ENCODE peak calls at places on chromosome X, in ten cellular contexts. One of them, this sample, is unnamed.

GRCh38 chrX:115561605-115562491 is 874 bp downstream of the PLS3 start:
- DNase-seq in tibial nerve: no peak
- DNase-seq in heart left ventricle: peak; percentile 49
- DNase-seq in psoas muscle: peak; percentile 74
- DNase-seq in gastrocnemius medialis: peak; percentile 70
- DNase-seq in HepG2: peak; percentile 4
- DNase-seq in sigmoid colon: peak; percentile 78
- DNase-seq in right cardiac atrium: peak; percentile 76
- DNase-seq in adrenal gland: peak; percentile 45
- DNase-seq in aorta: peak; percentile 78
- DNase-seq in this sample: no peak

GRCh38 chrX:138775501-138775900 is 64.0 kb upstream of the FGF13 start:
- DNase-seq in tibial nerve: no peak
- DNase-seq in heart left ventricle: no peak
- DNase-seq in psoas muscle: no peak
- DNase-seq in gastrocnemius medialis: no peak
- DNase-seq in HepG2: peak; percentile 0
- DNase-seq in sigmoid colon: no peak
- DNase-seq in right cardiac atrium: no peak
- DNase-seq in adrenal gland: no peak
- DNase-seq in aorta: no peak
- DNase-seq in this sample: no peak

GRCh38 chrX:12975670-12975965 is 708 bp downstream of the TMSB4X start:
- DNase-seq in tibial nerve: no peak
- DNase-seq in heart left ventricle: no peak
- DNase-seq in psoas muscle: peak; percentile 64
- DNase-seq in gastrocnemius medialis: no peak
- DNase-seq in HepG2: no peak
- DNase-seq in sigmoid colon: no peak
- DNase-seq in right cardiac atrium: peak; percentile 69
- DNase-seq in adrenal gland: no peak
- DNase-seq in aorta: peak; percentile 79
- DNase-seq in this sample: no peak

GRCh38 chrX:120419465-120419864 is 49.6 kb downstream of the LAMP2 start:
- DNase-seq in tibial nerve: no peak
- DNase-seq in heart left ventricle: no peak
- DNase-seq in psoas muscle: no peak
- DNase-seq in gastrocnemius medialis: no peak
- DNase-seq in HepG2: no peak
- DNase-seq in sigmoid colon: no peak
- DNase-seq in right cardiac atrium: no peak
- DNase-seq in adrenal gland: no peak
- DNase-seq in aorta: no peak
- DNase-seq in this sample: no peak

GRCh38 chrX:119784747-119785446 is 6.5 kb downstream of the RPL39 start:
- DNase-seq in tibial nerve: no peak
- DNase-seq in heart left ventricle: no peak
- DNase-seq in psoas muscle: no peak
- DNase-seq in gastrocnemius medialis: no peak
- DNase-seq in HepG2: no peak
- DNase-seq in sigmoid colon: no peak
- DNase-seq in right cardiac atrium: no peak
- DNase-seq in adrenal gland: peak; percentile 32
- DNase-seq in aorta: no peak
- DNase-seq in this sample: no peak

GRCh38 chrX:15675490-15675921 is 10.9 kb upstream of the CLTRN start:
- DNase-seq in tibial nerve: peak; percentile 65
- DNase-seq in heart left ventricle: peak; percentile 78
- DNase-seq in psoas muscle: peak; percentile 92
- DNase-seq in gastrocnemius medialis: peak; percentile 68
- DNase-seq in HepG2: no peak
- DNase-seq in sigmoid colon: peak; percentile 93
- DNase-seq in right cardiac atrium: peak; percentile 92
- DNase-seq in adrenal gland: peak; percentile 93
- DNase-seq in aorta: peak; percentile 95
- DNase-seq in this sample: peak; percentile 90

GRCh38 chrX:40010550-40011364 is 87.0 kb downstream of the BCOR start:
- DNase-seq in tibial nerve: no peak
- DNase-seq in heart left ventricle: no peak
- DNase-seq in psoas muscle: no peak
- DNase-seq in gastrocnemius medialis: no peak
- DNase-seq in HepG2: peak; percentile 54
- DNase-seq in sigmoid colon: no peak
- DNase-seq in right cardiac atrium: no peak
- DNase-seq in adrenal gland: no peak
- DNase-seq in aorta: peak; percentile 40
- DNase-seq in this sample: no peak

GRCh38 chrX:39137363-39137954 is 336.2 kb downstream of the MID1IP1 start:
- DNase-seq in tibial nerve: no peak
- DNase-seq in heart left ventricle: no peak
- DNase-seq in psoas muscle: no peak
- DNase-seq in gastrocnemius medialis: no peak
- DNase-seq in HepG2: no peak
- DNase-seq in sigmoid colon: no peak
- DNase-seq in right cardiac atrium: no peak
- DNase-seq in adrenal gland: no peak
- DNase-seq in aorta: no peak
- DNase-seq in this sample: no peak

GRCh38 chrX:45769919-45770582 is 569.4 kb upstream of the DIPK2B start:
- DNase-seq in tibial nerve: peak; percentile 36
- DNase-seq in heart left ventricle: peak; percentile 62
- DNase-seq in psoas muscle: peak; percentile 77
- DNase-seq in gastrocnemius medialis: peak; percentile 54
- DNase-seq in HepG2: peak; percentile 88
- DNase-seq in sigmoid colon: peak; percentile 91
- DNase-seq in right cardiac atrium: peak; percentile 81
- DNase-seq in adrenal gland: peak; percentile 54
- DNase-seq in aorta: peak; percentile 88
- DNase-seq in this sample: peak; percentile 80

GRCh38 chrX:4397471-4397870 is 684.0 kb upstream of the PRKX start:
- DNase-seq in tibial nerve: no peak
- DNase-seq in heart left ventricle: no peak
- DNase-seq in psoas muscle: no peak
- DNase-seq in gastrocnemius medialis: no peak
- DNase-seq in HepG2: no peak
- DNase-seq in sigmoid colon: no peak
- DNase-seq in right cardiac atrium: no peak
- DNase-seq in adrenal gland: no peak
- DNase-seq in aorta: no peak
- DNase-seq in this sample: no peak

GRCh38 chrX:2266445-2267349 is 234.1 kb downstream of the DHRSX start:
- DNase-seq in tibial nerve: no peak
- DNase-seq in heart left ventricle: no peak
- DNase-seq in psoas muscle: no peak
- DNase-seq in gastrocnemius medialis: no peak
- DNase-seq in HepG2: no peak
- DNase-seq in sigmoid colon: no peak
- DNase-seq in right cardiac atrium: no peak
- DNase-seq in adrenal gland: no peak
- DNase-seq in aorta: peak; percentile 22
- DNase-seq in this sample: no peak

GRCh38 chrX:120213438-120214265 is 37.0 kb upstream of the ZBTB33 start:
- DNase-seq in tibial nerve: no peak
- DNase-seq in heart left ventricle: peak; percentile 25
- DNase-seq in psoas muscle: no peak
- DNase-seq in gastrocnemius medialis: peak; percentile 18
- DNase-seq in HepG2: peak; percentile 35
- DNase-seq in sigmoid colon: no peak
- DNase-seq in right cardiac atrium: no peak
- DNase-seq in adrenal gland: peak; percentile 83
- DNase-seq in aorta: peak; percentile 51
- DNase-seq in this sample: no peak

DNA sequence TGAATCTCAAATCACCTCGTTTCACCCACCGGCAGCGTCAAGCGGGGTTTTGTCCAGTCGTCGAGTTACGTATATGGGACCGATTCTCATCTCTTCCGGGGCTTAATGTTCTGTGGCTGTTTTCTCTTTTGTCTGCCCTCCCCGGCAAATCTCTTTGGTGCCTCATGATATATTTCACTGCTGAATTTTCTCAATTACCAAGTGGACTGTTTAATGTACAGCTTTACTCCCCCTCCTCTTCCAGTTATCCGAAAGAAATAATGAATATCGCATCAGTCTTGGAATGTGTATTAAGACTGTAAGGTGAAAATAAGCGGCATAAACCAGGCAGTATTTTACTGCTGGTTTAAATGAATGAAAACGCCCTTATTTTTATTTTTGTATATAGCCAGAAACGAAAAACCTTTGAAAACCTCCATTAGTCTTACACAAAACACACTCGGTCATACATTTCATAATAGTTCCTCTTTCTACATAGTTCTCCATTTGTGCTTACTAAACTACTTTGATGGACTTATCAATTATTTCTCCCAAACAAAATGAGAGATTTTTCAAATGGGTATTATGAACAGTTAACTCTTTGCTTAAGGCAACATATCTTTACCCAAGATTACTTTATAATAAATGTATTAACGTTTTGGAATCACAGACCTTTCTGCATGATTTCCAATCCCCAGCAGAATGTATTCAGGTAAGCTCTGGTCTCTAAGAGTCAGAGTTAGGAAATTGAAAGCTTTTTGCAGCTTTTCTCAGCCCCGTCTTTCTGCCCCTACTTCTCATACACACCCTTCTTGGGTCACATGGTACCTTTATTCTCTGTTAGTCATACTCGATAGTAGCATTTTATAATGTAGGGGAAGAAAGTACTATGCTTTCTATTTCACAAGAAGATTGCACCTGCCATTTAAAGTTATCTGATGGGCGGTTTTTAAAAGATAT is 969 bp downstream of the RP2 start:
- DNase-seq in tibial nerve: no peak
- DNase-seq in heart left ventricle: no peak
- DNase-seq in psoas muscle: no peak
- DNase-seq in gastrocnemius medialis: no peak
- DNase-seq in HepG2: peak; percentile 12
- DNase-seq in sigmoid colon: no peak
- DNase-seq in right cardiac atrium: no peak
- DNase-seq in adrenal gland: no peak
- DNase-seq in aorta: no peak
- DNase-seq in this sample: no peak
- H3K27ac ChIP-seq in tibial nerve: peak overlapping the region; percentile 88
- H3K27ac ChIP-seq in heart left ventricle: peak overlapping the region; percentile 92
- H3K27ac ChIP-seq in psoas muscle: peak overlapping the region; percentile 79
- H3K27ac ChIP-seq in gastrocnemius medialis: peak overlapping the region; percentile 86
- H3K27ac ChIP-seq in HepG2: peak overlapping the region; percentile 83
- H3K27ac ChIP-seq in sigmoid colon: peak overlapping the region; percentile 87
- H3K27ac ChIP-seq in right cardiac atrium: peak overlapping the region; percentile 90
- H3K27ac ChIP-seq in adrenal gland: peak overlapping the region; percentile 81
- H3K27ac ChIP-seq in aorta: peak overlapping the region; percentile 92
- H3K27ac ChIP-seq in this sample: peak overlapping the region; percentile 91

GRCh38 chrX:154310991-154311541 is 15.5 kb downstream of the TKTL1 start:
- DNase-seq in tibial nerve: no peak
- DNase-seq in heart left ventricle: no peak
- DNase-seq in psoas muscle: no peak
- DNase-seq in gastrocnemius medialis: no peak
- DNase-seq in HepG2: no peak
- DNase-seq in sigmoid colon: no peak
- DNase-seq in right cardiac atrium: no peak
- DNase-seq in adrenal gland: no peak
- DNase-seq in aorta: no peak
- DNase-seq in this sample: no peak
- H3K27ac ChIP-seq in tibial nerve: no peak overlapping the region
- H3K27ac ChIP-seq in heart left ventricle: no peak overlapping the region
- H3K27ac ChIP-seq in psoas muscle: no peak overlapping the region
- H3K27ac ChIP-seq in gastrocnemius medialis: no peak overlapping the region
- H3K27ac ChIP-seq in HepG2: no peak overlapping the region
- H3K27ac ChIP-seq in sigmoid colon: no peak overlapping the region
- H3K27ac ChIP-seq in right cardiac atrium: no peak overlapping the region
- H3K27ac ChIP-seq in adrenal gland: no peak overlapping the region
- H3K27ac ChIP-seq in aorta: no peak overlapping the region
- H3K27ac ChIP-seq in this sample: no peak overlapping the region

DNA sequence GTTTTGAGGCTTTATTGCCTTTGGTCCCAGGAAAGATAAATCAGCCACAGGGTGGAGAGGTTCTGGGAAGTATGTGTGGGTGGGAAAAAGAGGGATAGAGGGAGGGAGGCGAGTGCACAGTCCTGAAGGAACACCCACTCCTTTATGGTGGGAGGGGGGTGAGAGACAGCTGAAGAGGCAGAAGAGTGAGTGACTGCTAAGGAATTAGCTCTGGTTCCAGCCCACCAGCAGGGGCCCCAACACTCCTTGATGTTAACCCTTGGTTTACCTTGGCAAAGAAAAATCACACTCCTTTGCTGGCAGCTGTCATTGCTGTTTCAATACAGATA is 82.0 kb downstream of the HS6ST2 start:
- DNase-seq in tibial nerve: no peak
- DNase-seq in heart left ventricle: no peak
- DNase-seq in psoas muscle: no peak
- DNase-seq in gastrocnemius medialis: no peak
- DNase-seq in HepG2: no peak
- DNase-seq in sigmoid colon: no peak
- DNase-seq in right cardiac atrium: no peak
- DNase-seq in adrenal gland: no peak
- DNase-seq in aorta: no peak
- DNase-seq in this sample: no peak
- H3K27ac ChIP-seq in tibial nerve: no peak overlapping the region
- H3K27ac ChIP-seq in heart left ventricle: no peak overlapping the region
- H3K27ac ChIP-seq in psoas muscle: no peak overlapping the region
- H3K27ac ChIP-seq in gastrocnemius medialis: no peak overlapping the region
- H3K27ac ChIP-seq in HepG2: no peak overlapping the region
- H3K27ac ChIP-seq in sigmoid colon: no peak overlapping the region
- H3K27ac ChIP-seq in right cardiac atrium: no peak overlapping the region
- H3K27ac ChIP-seq in adrenal gland: no peak overlapping the region
- H3K27ac ChIP-seq in aorta: no peak overlapping the region
- H3K27ac ChIP-seq in this sample: no peak overlapping the region

DNA sequence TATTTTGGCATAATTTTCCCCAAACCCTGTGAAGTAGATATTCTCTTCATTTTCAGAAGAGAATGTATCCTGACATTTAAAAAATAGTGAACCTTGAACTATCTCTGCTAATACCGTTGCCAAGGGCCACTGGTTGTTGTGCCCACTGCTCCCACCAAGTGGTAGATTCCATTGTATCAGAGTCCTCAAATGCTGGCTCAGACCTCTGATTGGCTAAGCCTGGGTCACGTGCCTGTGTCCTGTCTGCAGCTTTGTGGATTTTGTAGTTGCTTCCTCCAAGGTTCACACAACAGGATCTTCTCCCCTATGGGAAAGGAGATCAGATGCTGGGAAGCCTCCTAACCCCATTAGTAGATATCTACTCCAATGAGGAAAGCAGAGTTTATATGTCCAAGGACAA is 104.8 kb upstream of the CASK start:
- DNase-seq in tibial nerve: no peak
- DNase-seq in heart left ventricle: no peak
- DNase-seq in psoas muscle: no peak
- DNase-seq in gastrocnemius medialis: no peak
- DNase-seq in HepG2: peak; percentile 18
- DNase-seq in sigmoid colon: no peak
- DNase-seq in right cardiac atrium: no peak
- DNase-seq in adrenal gland: no peak
- DNase-seq in aorta: no peak
- DNase-seq in this sample: no peak
- H3K27ac ChIP-seq in tibial nerve: no peak overlapping the region
- H3K27ac ChIP-seq in heart left ventricle: no peak overlapping the region
- H3K27ac ChIP-seq in psoas muscle: no peak overlapping the region
- H3K27ac ChIP-seq in gastrocnemius medialis: no peak overlapping the region
- H3K27ac ChIP-seq in HepG2: no peak overlapping the region
- H3K27ac ChIP-seq in sigmoid colon: no peak overlapping the region
- H3K27ac ChIP-seq in right cardiac atrium: no peak overlapping the region
- H3K27ac ChIP-seq in adrenal gland: no peak overlapping the region
- H3K27ac ChIP-seq in aorta: no peak overlapping the region
- H3K27ac ChIP-seq in this sample: no peak overlapping the region

This sample was measured in right atrium auricular region.